ENCODE peak calls at places on chromosomes 13 and 19, in seven cellular contexts. U is stimulated activated CD4-positive, alpha-beta T cell treated with anti-CD3 and anti-CD28 coated beads, Interleukin-1b, Interleukin-23, amount 100 ng/mL, for 1 hour; S is breast epithelium; D is adrenal gland; Z is posterior cingulate gyrus; H is NCI-H2171 treated with DMSO at 0.1 percent for 48 hours; W is activated CD4-positive, alpha-beta T cell treated with anti-CD3 and anti-CD28 coated beads for 24 hours. X is an unnamed sample.

GRCh38 chr19:35521124-35521743 is 6.9 kb downstream of the SBSN start:
- DNase-seq in U (no peak), S (no peak), D (no peak), Z (no peak), H (no peak), W (no peak), X (no peak)

GRCh38 chr13:113723400-113724015 is 35.5 kb upstream of the TMEM255B start:
- DNase-seq in U (no peak), S (no peak), D (no peak), Z (no peak), H (no peak), W (no peak), X (no peak)

GRCh38 chr13:114118763-114119123 is 13.7 kb downstream of the RASA3 start:
- DNase-seq in U (no peak), S (no peak), D (no peak), Z (no peak), H (no peak), W (no peak), X (no peak)

GRCh38 chr13:113644800-113645199 is 13.2 kb downstream of the ATP4B start:
- DNase-seq in U (no peak), S (no peak), D (no peak), Z (no peak), H (no peak), W (no peak), X (no peak)

GRCh38 chr19:10269333-10270179 is 1.4 kb upstream of the ICAM1 start:
- DNase-seq in U (peak), S (peak), D (peak), Z (peak), H (peak), W (peak), X (peak)

GRCh38 chr13:41107584-41108014 is 25.0 kb downstream of the KBTBD6 start:
- DNase-seq in U (no peak), S (no peak), D (no peak), Z (no peak), H (no peak), W (no peak), X (no peak)

GRCh38 chr13:46288570-46289259 is 77.0 kb downstream of the LRRC63 start:
- DNase-seq in U (no peak), S (no peak), D (peak), Z (no peak), H (no peak), W (no peak), X (peak)

GRCh38 chr13:111548805-111549204 is 228.4 kb downstream of the TEX29 start:
- DNase-seq in U (no peak), S (no peak), D (no peak), Z (no peak), H (no peak), W (no peak), X (no peak)

GRCh38 chr13:36998624-36999041 is 507 bp downstream of the ALG5 start:
- DNase-seq in U (peak), S (no peak), D (no peak), Z (no peak), H (peak), W (no peak), X (peak)

GRCh38 chr19:41696402-41697197 is 8.5 kb upstream of the CEACAM7 start:
- DNase-seq in U (no peak), S (no peak), D (no peak), Z (no peak), H (no peak), W (no peak), X (no peak)

GRCh38 chr19:56321981-56322558 is 7.4 kb upstream of the ZSCAN5A start:
- DNase-seq in U (no peak), S (no peak), D (no peak), Z (no peak), H (no peak), W (no peak), X (no peak)

GRCh38 chr13:114109646-114110045 is 22.8 kb downstream of the RASA3 start:
- DNase-seq in U (no peak), S (no peak), D (no peak), Z (no peak), H (peak), W (peak), X (no peak)

GRCh38 chr13:26679945-26680516 is 80.6 kb downstream of the GPR12 start:
- DNase-seq in U (no peak), S (no peak), D (no peak), Z (no peak), H (peak), W (no peak), X (peak)

GRCh38 chr13:27170521-27171243 is 929 bp downstream of the USP12 start:
- DNase-seq in U (peak), S (no peak), D (peak), Z (no peak), H (peak), W (peak), X (peak)

GRCh38 chr19:620166-620862 is 13.0 kb downstream of the POLRMT start:
- DNase-seq in U (no peak), S (no peak), D (no peak), Z (no peak), H (no peak), W (no peak), X (no peak)

GRCh38 chr13:50527612-50528509 is 315.6 kb downstream of the DLEU7 start:
- DNase-seq in U (no peak), S (no peak), D (peak), Z (no peak), H (no peak), W (no peak), X (no peak)

GRCh38 chr19:4506449-4507149 is 11.7 kb downstream of the PLIN4 start:
- DNase-seq in U (no peak), S (no peak), D (no peak), Z (no peak), H (no peak), W (no peak), X (no peak)

GRCh38 chr13:74114202-74114601 is 20.0 kb downstream of the KLF12 start:
- DNase-seq in U (no peak), S (no peak), D (no peak), Z (no peak), H (no peak), W (no peak), X (no peak)

GRCh38 chr13:73339086-73339485 is 280.3 kb downstream of the KLF5 start:
- DNase-seq in U (no peak), S (no peak), D (no peak), Z (no peak), H (no peak), W (no peak), X (no peak)

GRCh38 chr13:109779876-109780516 is 6.4 kb downstream of the IRS2 start:
- DNase-seq in U (no peak), S (no peak), D (no peak), Z (no peak), H (no peak), W (no peak), X (no peak)

GRCh38 chr19:49952906-49953305 is 8.1 kb downstream of the SIGLEC11 start:
- DNase-seq in U (no peak), S (no peak), D (no peak), Z (no peak), H (no peak), W (no peak), X (no peak)

GRCh38 chr19:46728208-46728607 is 11.3 kb upstream of the PRKD2 start:
- DNase-seq in U (no peak), S (no peak), D (peak), Z (no peak), H (no peak), W (no peak), X (no peak)

GRCh38 chr13:93039131-93039530 is 187.5 kb upstream of the GPC6 start:
- DNase-seq in U (no peak), S (no peak), D (no peak), Z (no peak), H (no peak), W (no peak), X (no peak)

GRCh38 chr13:101303512-101303911 is 112.8 kb downstream of the NALCN start:
- DNase-seq in U (no peak), S (no peak), D (no peak), Z (no peak), H (no peak), W (no peak), X (no peak)

GRCh38 chr19:46493236-46494114 is 2.2 kb downstream of the PNMA8B start:
- DNase-seq in U (no peak), S (no peak), D (peak), Z (no peak), H (no peak), W (no peak), X (no peak)

GRCh38 chr19:19510432-19510831 is 4.9 kb downstream of the TSSK6 start:
- DNase-seq in U (no peak), S (no peak), D (peak), Z (no peak), H (peak), W (no peak), X (peak)

GRCh38 chr13:113739527-113740285 is 19.3 kb upstream of the TMEM255B start:
- DNase-seq in U (no peak), S (no peak), D (no peak), Z (no peak), H (no peak), W (no peak), X (peak)

GRCh38 chr13:61413572-61413971 is 2.1 kb downstream of the PCDH20 start:
- DNase-seq in U (no peak), S (no peak), D (no peak), Z (peak), H (no peak), W (no peak), X (peak)

GRCh38 chr19:9078651-9079050 is 8.2 kb upstream of the OR1M1 start:
- DNase-seq in U (no peak), S (no peak), D (no peak), Z (no peak), H (no peak), W (no peak), X (no peak)

GRCh38 chr13:20370815-20371421 is 138.8 kb upstream of the GJB6 start:
- DNase-seq in U (no peak), S (no peak), D (no peak), Z (no peak), H (no peak), W (no peak), X (no peak)

GRCh38 chr19:19538077-19538764 is at the start of gene CILP2:
- DNase-seq in U (no peak), S (peak), D (no peak), Z (no peak), H (peak), W (no peak), X (peak)

GRCh38 chr13:98216135-98216565 is 39.1 kb upstream of the RNF113B start:
- DNase-seq in U (no peak), S (no peak), D (peak), Z (no peak), H (peak), W (no peak), X (no peak)

GRCh38 chr19:49432141-49433073 is 7.2 kb downstream of the GFY start:
- DNase-seq in U (no peak), S (no peak), D (no peak), Z (no peak), H (no peak), W (no peak), X (no peak)

GRCh38 chr19:48342414-48342738 is 17.0 kb downstream of the EMP3 start:
- DNase-seq in U (no peak), S (no peak), D (no peak), Z (no peak), H (no peak), W (no peak), X (no peak)

GRCh38 chr13:113034451-113035208 is 65.6 kb downstream of the MCF2L start:
- DNase-seq in U (no peak), S (no peak), D (peak), Z (peak), H (peak), W (no peak), X (peak)

GRCh38 chr13:32330438-32330837 is 15.1 kb downstream of the BRCA2 start:
- DNase-seq in U (no peak), S (no peak), D (no peak), Z (no peak), H (no peak), W (no peak), X (no peak)

X was measured in NCI-H82.